ENCODE peak calls at places on chromosomes 7 and 10, in four cellular contexts. Z is left colon, B is stromal cell of bone marrow, T is vagina. L is an unnamed sample.

GRCh38 chr10:81018898-81019890 is 481.5 kb downstream of the SH2D4B start:
- DNase-seq in Z (peak; percentile 9), B (peak; percentile 22), T (no peak), L (peak; percentile 0)

GRCh38 chr7:105853931-105854419 is 22.4 kb downstream of the ATXN7L1 start:
- DNase-seq in Z (no peak), B (no peak), T (no peak), L (no peak)

GRCh38 chr7:61111-61510 is 131.3 kb upstream of the FAM20C start:
- DNase-seq in Z (no peak), B (no peak), T (no peak), L (no peak)

GRCh38 chr7:53119514-53119933 is 84.1 kb downstream of the POM121L12 start:
- DNase-seq in Z (no peak), B (no peak), T (no peak), L (no peak)

GRCh38 chr7:93150200-93150835 is 2.1 kb upstream of the SAMD9L start:
- DNase-seq in Z (no peak), B (peak; percentile 53), T (no peak), L (no peak)

GRCh38 chr7:158586499-158587191 is 978 bp downstream of the PTPRN2 start:
- DNase-seq in Z (peak; percentile 20), B (no peak), T (no peak), L (no peak)

GRCh38 chr10:76297787-76298281 is 866.4 kb downstream of the LRMDA start:
- DNase-seq in Z (no peak), B (no peak), T (no peak), L (no peak)

GRCh38 chr7:29865526-29865925 is 59.2 kb downstream of the WIPF3 start:
- DNase-seq in Z (no peak), B (peak; percentile 78), T (no peak), L (peak; percentile 41)

GRCh38 chr7:4712371-4713182 is 30.5 kb downstream of the FOXK1 start:
- DNase-seq in Z (peak; percentile 31), B (peak; percentile 25), T (no peak), L (no peak)

GRCh38 chr10:109959571-109960145 is 36.3 kb upstream of the XPNPEP1 start:
- DNase-seq in Z (no peak), B (no peak), T (no peak), L (no peak)

GRCh38 chr10:124384142-124384541 is 34.6 kb downstream of the OAT start:
- DNase-seq in Z (no peak), B (no peak), T (no peak), L (no peak)

GRCh38 chr7:33517191-33517590 is 387.8 kb downstream of the BBS9 start:
- DNase-seq in Z (no peak), B (no peak), T (no peak), L (no peak)

GRCh38 chr10:126854726-126855125 is 50.5 kb upstream of the DOCK1 start:
- DNase-seq in Z (no peak), B (no peak), T (no peak), L (no peak)

GRCh38 chr7:70693690-70694356 is 438.1 kb upstream of the GALNT17 start:
- DNase-seq in Z (peak; percentile 85), B (no peak), T (no peak), L (no peak)

GRCh38 chr10:110872145-110872983 is 636 bp downstream of the PDCD4 start:
- DNase-seq in Z (peak; percentile 84), B (peak; percentile 66), T (peak; percentile 89), L (peak; percentile 53)

GRCh38 chr10:30472414-30473155 is 38.6 kb downstream of the MAP3K8 start:
- DNase-seq in Z (no peak), B (no peak), T (no peak), L (no peak)

GRCh38 chr10:132881186-132881920 is 61.0 kb downstream of the CFAP46 start:
- DNase-seq in Z (no peak), B (no peak), T (no peak), L (no peak)

GRCh38 chr10:99532687-99533495 is at the start of gene NKX2-3:
- DNase-seq in Z (peak; percentile 85), B (no peak), T (no peak), L (no peak)

GRCh38 chr10:4070171-4070570 is 285.2 kb upstream of the KLF6 start:
- DNase-seq in Z (no peak), B (no peak), T (no peak), L (no peak)

GRCh38 chr7:36396150-36396549 is 6.5 kb downstream of the ANLN start:
- DNase-seq in Z (no peak), B (no peak), T (no peak), L (no peak)

GRCh38 chr10:15245530-15245929 is 77.0 kb upstream of the NMT2 start:
- DNase-seq in Z (no peak), B (no peak), T (no peak), L (no peak)

GRCh38 chr10:28681345-28681763 is 4.0 kb downstream of the BAMBI start:
- DNase-seq in Z (no peak), B (no peak), T (no peak), L (no peak)

GRCh38 chr10:11642558-11642957 is 31.1 kb upstream of the USP6NL start:
- DNase-seq in Z (no peak), B (no peak), T (peak; percentile 40), L (no peak)

GRCh38 chr7:147182859-147183258 is 1066.3 kb downstream of the CNTNAP2 start:
- DNase-seq in Z (no peak), B (peak; percentile 65), T (no peak), L (peak; percentile 10)

GRCh38 chr10:110549211-110549610 is 18.3 kb upstream of the SMC3 start:
- DNase-seq in Z (no peak), B (no peak), T (no peak), L (no peak)

GRCh38 chr7:103857435-103857834 is 132.0 kb downstream of the RELN start:
- DNase-seq in Z (no peak), B (no peak), T (no peak), L (no peak)

GRCh38 chr10:43417950-43418768 is 9.2 kb upstream of the HNRNPF start:
- DNase-seq in Z (no peak), B (no peak), T (no peak), L (no peak)

GRCh38 chr7:152641384-152641783 is 34.6 kb downstream of the XRCC2 start:
- DNase-seq in Z (no peak), B (no peak), T (no peak), L (no peak)

GRCh38 chr10:49666054-49666453 is 13.4 kb upstream of the C10orf53 start:
- DNase-seq in Z (no peak), B (no peak), T (peak; percentile 37), L (no peak)

GRCh38 chr7:121041516-121042148 is 53.1 kb downstream of the CPED1 start:
- DNase-seq in Z (no peak), B (no peak), T (no peak), L (no peak)

GRCh38 chr7:122262246-122262645 is 42.3 kb downstream of the FEZF1 start:
- DNase-seq in Z (no peak), B (no peak), T (no peak), L (no peak)

GRCh38 chr10:96358851-96359540 is at the start of gene OPALIN:
- DNase-seq in Z (no peak), B (no peak), T (no peak), L (no peak)

GRCh38 chr10:110504111-110504735 is 6.5 kb downstream of the DUSP5 start:
- DNase-seq in Z (no peak), B (peak; percentile 76), T (no peak), L (no peak)